ENCODE peak calls at places on chromosome 18, in six cellular contexts. L is A549, U is RWPE1, J is NCI-H1105 treated with DMSO at 0.1 percent for 48 hours, H is pulmonary artery endothelial cell, X is astrocyte. A is an unnamed sample.
A peak's percentile ranks its signal among the peaks of the same experiment; 100 is the strongest.

GRCh38 chr18:4196358-4196757 is 258.7 kb downstream of the DLGAP1 start:
- DNase-seq in L (no peak), U (no peak), J (no peak), H (no peak), X (no peak), A (no peak)

GRCh38 chr18:11826836-11827235 is 24.4 kb upstream of the CHMP1B start:
- DNase-seq in L (no peak), U (no peak), J (no peak), H (no peak), X (no peak), A (no peak)

GRCh38 chr18:23302852-23303527 is 150.1 kb upstream of the RIOK3 start:
- DNase-seq in L (no peak), U (no peak), J (no peak), H (peak; percentile 95), X (peak; percentile 98), A (no peak)

GRCh38 chr18:31493941-31494340 is 4.0 kb upstream of the DSG2 start:
- DNase-seq in L (no peak), U (no peak), J (no peak), H (no peak), X (no peak), A (no peak)

GRCh38 chr18:48566588-48566987 is 27.8 kb downstream of the CTIF start:
- DNase-seq in L (no peak), U (no peak), J (no peak), H (no peak), X (no peak), A (no peak)

GRCh38 chr18:69617408-69617807 is 216.7 kb downstream of the DOK6 start:
- DNase-seq in L (no peak), U (no peak), J (no peak), H (no peak), X (no peak), A (no peak)

GRCh38 chr18:37845498-37845897 is 279.9 kb upstream of the CELF4 start:
- DNase-seq in L (no peak), U (no peak), J (no peak), H (no peak), X (no peak), A (no peak)

GRCh38 chr18:52617931-52618330 is 277.9 kb downstream of the DCC start:
- DNase-seq in L (no peak), U (no peak), J (no peak), H (no peak), X (peak; percentile 5), A (no peak)

GRCh38 chr18:40985441-40985840 is 969.6 kb upstream of the PIK3C3 start:
- DNase-seq in L (no peak), U (no peak), J (no peak), H (no peak), X (no peak), A (no peak)

GRCh38 chr18:76979906-76980305 is 152.7 kb downstream of the MBP start:
- DNase-seq in L (no peak), U (no peak), J (no peak), H (no peak), X (no peak), A (no peak)

GRCh38 chr18:58785171-58785805 is 79.4 kb upstream of the ZNF532 start:
- DNase-seq in L (peak; percentile 61), U (peak; percentile 80), J (no peak), H (no peak), X (peak; percentile 94), A (no peak)

GRCh38 chr18:58871514-58872490 is 7.1 kb downstream of the ZNF532 start:
- DNase-seq in L (no peak), U (no peak), J (no peak), H (no peak), X (no peak), A (no peak)

GRCh38 chr18:13377496-13377895 is 158.9 kb downstream of the LDLRAD4 start:
- DNase-seq in L (no peak), U (no peak), J (no peak), H (no peak), X (peak; percentile 18), A (no peak)

GRCh38 chr18:48983793-48984437 is 33.1 kb upstream of the SMAD7 start:
- DNase-seq in L (no peak), U (no peak), J (peak; percentile 24), H (no peak), X (no peak), A (peak; percentile 42)

GRCh38 chr18:10119991-10120390 is 206.2 kb downstream of the VAPA start:
- DNase-seq in L (no peak), U (no peak), J (no peak), H (no peak), X (no peak), A (no peak)

GRCh38 chr18:9333441-9334350 is 877 bp upstream of the TWSG1 start:
- DNase-seq in L (peak; percentile 17), U (peak; percentile 6), J (no peak), H (no peak), X (no peak), A (peak; percentile 25)

GRCh38 chr18:75635096-75635495 is 207.6 kb upstream of the SMIM21 start:
- DNase-seq in L (no peak), U (no peak), J (peak; percentile 65), H (no peak), X (no peak), A (no peak)

GRCh38 chr18:71077451-71077850 is 788.6 kb downstream of the SOCS6 start:
- DNase-seq in L (no peak), U (no peak), J (no peak), H (no peak), X (no peak), A (no peak)

GRCh38 chr18:77899972-77900754 is 650.5 kb downstream of the GALR1 start:
- DNase-seq in L (peak; percentile 21), U (peak; percentile 55), J (peak; percentile 67), H (no peak), X (peak; percentile 2), A (peak; percentile 73)

GRCh38 chr18:79577451-79578395 is 101.9 kb upstream of the CTDP1 start:
- DNase-seq in L (no peak), U (no peak), J (no peak), H (no peak), X (peak; percentile 52), A (peak; percentile 14)

GRCh38 chr18:4405965-4406364 is 49.1 kb downstream of the DLGAP1 start:
- DNase-seq in L (no peak), U (no peak), J (no peak), H (no peak), X (no peak), A (no peak)

GRCh38 chr18:24584777-24585176 is 124.3 kb downstream of the HRH4 start:
- DNase-seq in L (no peak), U (no peak), J (no peak), H (no peak), X (no peak), A (no peak)

GRCh38 chr18:13548944-13549878 is 177.1 kb downstream of the FAM210A start:
- DNase-seq in L (no peak), U (no peak), J (no peak), H (no peak), X (no peak), A (no peak)

GRCh38 chr18:1648715-1649114 is 744.0 kb downstream of the ADCYAP1 start:
- DNase-seq in L (no peak), U (no peak), J (no peak), H (no peak), X (no peak), A (no peak)

GRCh38 chr18:73752546-73752945 is 395.1 kb downstream of the FBXO15 start:
- DNase-seq in L (no peak), U (peak; percentile 36), J (no peak), H (no peak), X (peak; percentile 73), A (no peak)

GRCh38 chr18:12849548-12849947 is 34.5 kb downstream of the PTPN2 start:
- DNase-seq in L (no peak), U (no peak), J (no peak), H (no peak), X (no peak), A (no peak)

GRCh38 chr18:22503803-22504202 is 86.1 kb upstream of the CTAGE1 start:
- DNase-seq in L (no peak), U (no peak), J (no peak), H (no peak), X (peak; percentile 62), A (no peak)

GRCh38 chr18:634551-635045 is 22.9 kb upstream of the TYMS start:
- DNase-seq in L (no peak), U (no peak), J (no peak), H (no peak), X (no peak), A (no peak)

GRCh38 chr18:74328196-74328595 is 12.6 kb downstream of the C18orf63 start:
- DNase-seq in L (no peak), U (no peak), J (no peak), H (no peak), X (no peak), A (no peak)

GRCh38 chr18:80180778-80181564 is 66.3 kb downstream of the PARD6G start:
- DNase-seq in L (no peak), U (no peak), J (no peak), H (no peak), X (no peak), A (no peak)

GRCh38 chr18:5627756-5628511 is 84.1 kb upstream of the EPB41L3 start:
- DNase-seq in L (no peak), U (no peak), J (no peak), H (no peak), X (no peak), A (no peak)

GRCh38 chr18:35080058-35080457 is 38.8 kb downstream of the MAPRE2 start:
- DNase-seq in L (no peak), U (no peak), J (no peak), H (no peak), X (no peak), A (no peak)

GRCh38 chr18:77102246-77103040 is 30.1 kb downstream of the MBP start:
- DNase-seq in L (no peak), U (no peak), J (no peak), H (no peak), X (peak; percentile 91), A (no peak)

GRCh38 chr18:52227536-52227935 is 112.5 kb upstream of the DCC start:
- DNase-seq in L (no peak), U (no peak), J (no peak), H (no peak), X (no peak), A (no peak)

GRCh38 chr18:68837665-68838390 is 39.9 kb downstream of the CCDC102B start:
- DNase-seq in L (no peak), U (no peak), J (no peak), H (no peak), X (peak; percentile 29), A (no peak)